ENCODE peak calls at places on chromosomes 1 and 21, in four cellular contexts. S is midbrain, X is MV-4-11, H is fibroblast of the conjunctiva. U is an unnamed sample.

GRCh38 chr1:33085332-33085731 is 4.4 kb downstream of the AZIN2 start:
- DNase-seq in S (no peak), X (no peak), H (no peak), U (no peak)

GRCh38 chr21:26070121-26070520 is 100.4 kb downstream of the APP start:
- DNase-seq in S (no peak), X (no peak), H (no peak), U (no peak)

GRCh38 chr1:201708085-201708512 is 120.9 kb upstream of the IPO9 start:
- DNase-seq in S (peak), X (peak), H (no peak), U (peak)

GRCh38 chr21:32698971-32699693 is 28.7 kb downstream of the SYNJ1 start:
- DNase-seq in S (no peak), X (no peak), H (no peak), U (no peak)

GRCh38 chr1:161039154-161039545 is 386 bp upstream of the TSTD1 start:
- DNase-seq in S (no peak), X (no peak), H (no peak), U (no peak)

GRCh38 chr1:23188434-23188884 is 19.8 kb upstream of the LUZP1 start:
- DNase-seq in S (no peak), X (no peak), H (no peak), U (no peak)

GRCh38 chr21:26845066-26845749 is at the start of gene ADAMTS1:
- DNase-seq in S (peak), X (no peak), H (peak), U (peak)

GRCh38 chr1:155379180-155379876 is 58.6 kb downstream of the RUSC1 start:
- DNase-seq in S (peak), X (no peak), H (peak), U (peak)

GRCh38 chr1:8094481-8095241 is 68.6 kb upstream of the ERRFI1 start:
- DNase-seq in S (no peak), X (no peak), H (peak), U (peak)

GRCh38 chr1:187003353-187003752 is 174.6 kb downstream of the PLA2G4A start:
- DNase-seq in S (no peak), X (no peak), H (no peak), U (no peak)

GRCh38 chr21:28822882-28823335 is 169.8 kb downstream of the LTN1 start:
- DNase-seq in S (no peak), X (no peak), H (peak), U (peak)

GRCh38 chr1:205914730-205915129 is 28.5 kb downstream of the SLC26A9 start:
- DNase-seq in S (no peak), X (no peak), H (no peak), U (peak)

GRCh38 chr1:184075040-184076029 is 23.8 kb downstream of the TSEN15 start:
- DNase-seq in S (peak), X (peak), H (peak), U (peak)